ENCODE peak calls at places on chromosomes 11 and 22, in ten cellular contexts. G is upper lobe of right lung, S is foreskin keratinocyte, N is HFF-Myc, A is RWPE1, B is spleen, W is PC-9, J is fibroblast of mammary gland, U is fibroblast of pulmonary artery, I is cardiac fibroblast. Y is an unnamed sample.
A peak's percentile ranks its signal among the peaks of the same experiment; 100 is the strongest.

GRCh38 chr11:27705873-27706820 is 5.9 kb upstream of the BDNF start:
- DNase-seq in G (no peak), S (no peak), N (no peak), A (peak; percentile 46), B (no peak), W (peak; percentile 14), J (peak; percentile 25), U (peak; percentile 52), I (no peak), Y (no peak)

GRCh38 chr11:116895053-116895757 is 57.8 kb upstream of the APOA1 start:
- DNase-seq in G (no peak), S (no peak), N (no peak), A (no peak), B (no peak), W (no peak), J (no peak), U (peak; percentile 29), I (peak; percentile 37), Y (no peak)

GRCh38 chr11:1197886-1198765 is 24.7 kb upstream of the MUC5B start:
- DNase-seq in G (peak; percentile 61), S (no peak), N (no peak), A (no peak), B (peak; percentile 62), W (no peak), J (no peak), U (no peak), I (no peak), Y (no peak)

GRCh38 chr11:116727990-116728389 is 44.8 kb downstream of the BUD13 start:
- DNase-seq in G (peak; percentile 26), S (no peak), N (no peak), A (no peak), B (peak; percentile 43), W (no peak), J (no peak), U (no peak), I (no peak), Y (no peak)

GRCh38 chr11:24794064-24794463 is 297.2 kb downstream of the LUZP2 start:
- DNase-seq in G (no peak), S (no peak), N (no peak), A (no peak), B (no peak), W (no peak), J (no peak), U (peak; percentile 12), I (no peak), Y (no peak)

GRCh38 chr11:73204711-73205121 is 13.4 kb upstream of the P2RY2 start:
- DNase-seq in G (peak; percentile 75), S (no peak), N (no peak), A (no peak), B (peak; percentile 87), W (no peak), J (no peak), U (no peak), I (no peak), Y (no peak)

GRCh38 chr22:30325065-30325720 is 1.5 kb downstream of the TBC1D10A start:
- DNase-seq in G (no peak), S (peak; percentile 66), N (no peak), A (peak; percentile 77), B (no peak), W (peak; percentile 53), J (peak; percentile 92), U (peak; percentile 82), I (peak; percentile 84), Y (peak; percentile 81)

GRCh38 chr22:50504245-50505211 is 3.0 kb downstream of the LMF2 start:
- DNase-seq in G (no peak), S (no peak), N (no peak), A (no peak), B (peak; percentile 83), W (no peak), J (no peak), U (no peak), I (no peak), Y (no peak)

GRCh38 chr11:27040302-27041115 is at the start of gene BBOX1:
- DNase-seq in G (no peak), S (peak; percentile 91), N (no peak), A (peak; percentile 83), B (no peak), W (peak; percentile 16), J (no peak), U (peak; percentile 14), I (peak; percentile 34), Y (peak; percentile 36)

GRCh38 chr22:25689631-25690030 is 52.4 kb upstream of the MYO18B start:
- DNase-seq in G (no peak), S (no peak), N (no peak), A (no peak), B (no peak), W (no peak), J (no peak), U (no peak), I (no peak), Y (no peak)

GRCh38 chr11:27770576-27770975 is 70.3 kb upstream of the BDNF start:
- DNase-seq in G (no peak), S (peak; percentile 80), N (no peak), A (peak; percentile 78), B (no peak), W (peak; percentile 30), J (no peak), U (no peak), I (no peak), Y (no peak)

GRCh38 chr22:21451545-21452520 is 15.4 kb upstream of the TMEM191C start:
- DNase-seq in G (peak; percentile 30), S (no peak), N (no peak), A (no peak), B (peak; percentile 30), W (no peak), J (no peak), U (no peak), I (no peak), Y (no peak)

GRCh38 chr11:118870396-118871343 is 13.0 kb upstream of the CXCR5 start:
- DNase-seq in G (peak; percentile 69), S (no peak), N (no peak), A (no peak), B (peak; percentile 83), W (peak; percentile 67), J (peak; percentile 24), U (peak; percentile 42), I (peak; percentile 51), Y (no peak)

GRCh38 chr11:65382036-65382803 is at the start of gene SLC25A45:
- DNase-seq in G (peak; percentile 96), S (peak; percentile 99), N (peak; percentile 95), A (peak; percentile 94), B (peak; percentile 97), W (peak; percentile 98), J (peak; percentile 99), U (peak; percentile 99), I (peak; percentile 99), Y (peak; percentile 98)
- TF ChIP-seq CTCF in G (peak; percentile 84), S (peak; percentile 100), N (peak; percentile 81), A (peak; percentile 78), B (peak; percentile 93), W (peak; percentile 79), J (peak; percentile 64), U (peak; percentile 63), I (peak; percentile 75), Y (peak; percentile 91)

GRCh38 chr22:46219650-46220049 is 30.4 kb downstream of the CDPF1 start:
- DNase-seq in G (no peak), S (no peak), N (no peak), A (no peak), B (no peak), W (no peak), J (no peak), U (no peak), I (no peak), Y (no peak)

GRCh38 chr22:46224044-46224746 is 25.9 kb downstream of the CDPF1 start:
- DNase-seq in G (no peak), S (no peak), N (no peak), A (no peak), B (no peak), W (no peak), J (peak; percentile 34), U (no peak), I (no peak), Y (no peak)

GRCh38 chr22:46224771-46225290 is 25.3 kb downstream of the CDPF1 start:
- DNase-seq in G (no peak), S (no peak), N (no peak), A (no peak), B (no peak), W (no peak), J (no peak), U (no peak), I (no peak), Y (no peak)

GRCh38 chr22:46225631-46226030 is 24.5 kb downstream of the CDPF1 start:
- DNase-seq in G (no peak), S (no peak), N (no peak), A (no peak), B (no peak), W (no peak), J (no peak), U (no peak), I (no peak), Y (no peak)

DNA sequence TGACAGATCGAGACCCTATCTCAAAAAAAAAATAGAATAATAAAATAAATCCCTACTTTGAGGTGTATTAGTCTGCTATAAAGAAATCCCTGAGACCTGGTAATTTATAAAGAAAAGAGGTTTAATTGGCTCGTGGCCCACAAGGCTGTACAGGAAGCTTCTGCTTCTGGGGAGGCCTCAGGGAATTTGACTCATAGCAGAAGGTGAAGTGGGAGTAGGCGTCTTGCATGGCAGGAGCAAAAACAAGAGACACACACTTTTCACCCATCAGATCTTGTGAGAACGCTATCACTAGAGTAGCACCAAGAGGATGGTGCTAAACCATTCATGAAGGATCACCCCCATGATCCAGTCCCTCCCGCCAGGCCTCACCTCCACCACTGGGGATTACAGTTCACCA is 29.2 kb downstream of the CDPF1 start:
- DNase-seq in G (no peak), S (no peak), N (no peak), A (no peak), B (no peak), W (no peak), J (peak; percentile 61), U (peak; percentile 42), I (peak; percentile 24), Y (no peak)
- TF ChIP-seq CTCF in G (no peak), S (no peak), N (no peak), A (no peak), B (no peak), W (no peak), J (no peak), U (no peak), I (no peak), Y (no peak)

DNA sequence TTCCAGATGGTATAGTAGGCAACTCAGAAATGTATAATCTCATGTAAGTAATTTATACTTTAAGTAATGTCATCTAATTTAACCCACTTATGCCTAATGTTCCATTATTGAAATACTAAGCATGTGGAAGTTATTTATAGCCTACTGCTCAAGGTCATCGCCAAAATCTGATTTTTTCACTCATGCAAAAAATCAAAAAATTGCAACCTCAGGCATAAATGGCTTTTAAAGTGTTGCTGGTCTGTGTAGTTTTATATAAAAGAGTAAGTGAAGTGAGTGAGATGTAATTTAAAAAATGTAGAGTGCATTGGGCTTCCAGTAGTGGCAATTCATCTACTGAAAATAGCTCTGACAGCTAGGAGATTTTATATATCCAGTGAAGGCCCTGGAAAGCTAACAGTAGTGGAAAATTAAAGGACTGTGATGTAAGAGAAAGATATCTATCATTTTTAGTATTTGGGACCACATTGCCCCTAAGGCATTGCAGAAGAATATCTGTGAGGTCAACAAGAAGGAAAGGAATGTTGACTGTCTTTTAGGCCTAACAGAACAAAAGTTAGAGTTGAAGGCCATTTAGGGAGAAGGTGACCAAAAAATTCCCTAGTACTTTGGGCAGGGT is 624.5 kb upstream of the CHORDC1 start:
- DNase-seq in G (no peak), S (no peak), N (no peak), A (no peak), B (no peak), W (no peak), J (no peak), U (no peak), I (no peak), Y (no peak)
- TF ChIP-seq CTCF in G (no peak), S (no peak), N (no peak), A (no peak), B (no peak), W (no peak), J (no peak), U (no peak), I (no peak), Y (no peak)

GRCh38 chr11:45097721-45098493 is 48.5 kb upstream of the PRDM11 start:
- DNase-seq in G (no peak), S (peak; percentile 48), N (no peak), A (peak; percentile 69), B (no peak), W (no peak), J (peak; percentile 72), U (peak; percentile 81), I (peak; percentile 87), Y (peak; percentile 25)
- TF ChIP-seq CTCF in G (no peak), S (peak; percentile 6), N (no peak), A (no peak), B (peak; percentile 22), W (no peak), J (no peak), U (no peak), I (no peak), Y (no peak)